ENCODE peak calls at places on chromosomes 13 and 19, in eight cellular contexts. One of them, this sample, is unnamed.

GRCh38 chr13:49893591-49893990 is 42.5 kb downstream of the SPRYD7 start:
- DNase-seq in activated CD4-positive, alpha-beta T cell treated with anti-CD3 and anti-CD28 coated beads, Interleukin-2, amount 10 ng/mL, durations not matched to agents 7 days and 5 days: no peak
- DNase-seq in NCI-H187 treated with DMSO at 0.1 percent for 48 hours: no peak
- DNase-seq in Caco-2: no peak
- DNase-seq in DMS53: no peak
- DNase-seq in NCI-H510A treated with DMSO at 0.1 percent for 48 hours: no peak
- DNase-seq in ovary: no peak
- DNase-seq in mucosa of gallbladder: no peak
- DNase-seq in this sample: no peak

GRCh38 chr13:103275708-103276107 is 209.5 kb upstream of the SLC10A2 start:
- DNase-seq in activated CD4-positive, alpha-beta T cell treated with anti-CD3 and anti-CD28 coated beads, Interleukin-2, amount 10 ng/mL, durations not matched to agents 7 days and 5 days: no peak
- DNase-seq in NCI-H187 treated with DMSO at 0.1 percent for 48 hours: no peak
- DNase-seq in Caco-2: no peak
- DNase-seq in DMS53: no peak
- DNase-seq in NCI-H510A treated with DMSO at 0.1 percent for 48 hours: no peak
- DNase-seq in ovary: no peak
- DNase-seq in mucosa of gallbladder: no peak
- DNase-seq in this sample: no peak

GRCh38 chr13:32370805-32371204 is 55.5 kb downstream of the BRCA2 start:
- DNase-seq in activated CD4-positive, alpha-beta T cell treated with anti-CD3 and anti-CD28 coated beads, Interleukin-2, amount 10 ng/mL, durations not matched to agents 7 days and 5 days: no peak
- DNase-seq in NCI-H187 treated with DMSO at 0.1 percent for 48 hours: no peak
- DNase-seq in Caco-2: no peak
- DNase-seq in DMS53: no peak
- DNase-seq in NCI-H510A treated with DMSO at 0.1 percent for 48 hours: no peak
- DNase-seq in ovary: no peak
- DNase-seq in mucosa of gallbladder: no peak
- DNase-seq in this sample: no peak

GRCh38 chr13:113992276-113993005 is 18.6 kb upstream of the C13orf46 start:
- DNase-seq in activated CD4-positive, alpha-beta T cell treated with anti-CD3 and anti-CD28 coated beads, Interleukin-2, amount 10 ng/mL, durations not matched to agents 7 days and 5 days: no peak
- DNase-seq in NCI-H187 treated with DMSO at 0.1 percent for 48 hours: no peak
- DNase-seq in Caco-2: no peak
- DNase-seq in DMS53: no peak
- DNase-seq in NCI-H510A treated with DMSO at 0.1 percent for 48 hours: no peak
- DNase-seq in ovary: no peak
- DNase-seq in mucosa of gallbladder: no peak
- DNase-seq in this sample: no peak

GRCh38 chr13:66207610-66208009 is 1022.5 kb downstream of the PCDH9 start:
- DNase-seq in activated CD4-positive, alpha-beta T cell treated with anti-CD3 and anti-CD28 coated beads, Interleukin-2, amount 10 ng/mL, durations not matched to agents 7 days and 5 days: no peak
- DNase-seq in NCI-H187 treated with DMSO at 0.1 percent for 48 hours: no peak
- DNase-seq in Caco-2: no peak
- DNase-seq in DMS53: no peak
- DNase-seq in NCI-H510A treated with DMSO at 0.1 percent for 48 hours: no peak
- DNase-seq in ovary: no peak
- DNase-seq in mucosa of gallbladder: no peak
- DNase-seq in this sample: no peak

GRCh38 chr13:20590568-20590967 is 23.6 kb downstream of the IFT88 start:
- DNase-seq in activated CD4-positive, alpha-beta T cell treated with anti-CD3 and anti-CD28 coated beads, Interleukin-2, amount 10 ng/mL, durations not matched to agents 7 days and 5 days: no peak
- DNase-seq in NCI-H187 treated with DMSO at 0.1 percent for 48 hours: no peak
- DNase-seq in Caco-2: no peak
- DNase-seq in DMS53: no peak
- DNase-seq in NCI-H510A treated with DMSO at 0.1 percent for 48 hours: no peak
- DNase-seq in ovary: no peak
- DNase-seq in mucosa of gallbladder: no peak
- DNase-seq in this sample: no peak

GRCh38 chr19:46716672-46717033 is 261 bp downstream of the PRKD2 start:
- DNase-seq in activated CD4-positive, alpha-beta T cell treated with anti-CD3 and anti-CD28 coated beads, Interleukin-2, amount 10 ng/mL, durations not matched to agents 7 days and 5 days: no peak
- DNase-seq in NCI-H187 treated with DMSO at 0.1 percent for 48 hours: no peak
- DNase-seq in Caco-2: peak
- DNase-seq in DMS53: no peak
- DNase-seq in NCI-H510A treated with DMSO at 0.1 percent for 48 hours: peak
- DNase-seq in ovary: no peak
- DNase-seq in mucosa of gallbladder: no peak
- DNase-seq in this sample: no peak

GRCh38 chr13:31116224-31116623 is 45.5 kb downstream of the HSPH1 start:
- DNase-seq in activated CD4-positive, alpha-beta T cell treated with anti-CD3 and anti-CD28 coated beads, Interleukin-2, amount 10 ng/mL, durations not matched to agents 7 days and 5 days: no peak
- DNase-seq in NCI-H187 treated with DMSO at 0.1 percent for 48 hours: no peak
- DNase-seq in Caco-2: no peak
- DNase-seq in DMS53: peak
- DNase-seq in NCI-H510A treated with DMSO at 0.1 percent for 48 hours: no peak
- DNase-seq in ovary: no peak
- DNase-seq in mucosa of gallbladder: no peak
- DNase-seq in this sample: no peak

GRCh38 chr19:34082289-34083077 is 89.8 kb upstream of the LSM14A start:
- DNase-seq in activated CD4-positive, alpha-beta T cell treated with anti-CD3 and anti-CD28 coated beads, Interleukin-2, amount 10 ng/mL, durations not matched to agents 7 days and 5 days: no peak
- DNase-seq in NCI-H187 treated with DMSO at 0.1 percent for 48 hours: no peak
- DNase-seq in Caco-2: peak
- DNase-seq in DMS53: no peak
- DNase-seq in NCI-H510A treated with DMSO at 0.1 percent for 48 hours: no peak
- DNase-seq in ovary: peak
- DNase-seq in mucosa of gallbladder: peak
- DNase-seq in this sample: no peak

GRCh38 chr19:10116085-10116865 is 3.4 kb downstream of the EIF3G start:
- DNase-seq in activated CD4-positive, alpha-beta T cell treated with anti-CD3 and anti-CD28 coated beads, Interleukin-2, amount 10 ng/mL, durations not matched to agents 7 days and 5 days: no peak
- DNase-seq in NCI-H187 treated with DMSO at 0.1 percent for 48 hours: no peak
- DNase-seq in Caco-2: no peak
- DNase-seq in DMS53: no peak
- DNase-seq in NCI-H510A treated with DMSO at 0.1 percent for 48 hours: no peak
- DNase-seq in ovary: no peak
- DNase-seq in mucosa of gallbladder: no peak
- DNase-seq in this sample: no peak

GRCh38 chr19:44643605-44644390 is at the start of gene PVR:
- DNase-seq in activated CD4-positive, alpha-beta T cell treated with anti-CD3 and anti-CD28 coated beads, Interleukin-2, amount 10 ng/mL, durations not matched to agents 7 days and 5 days: no peak
- DNase-seq in NCI-H187 treated with DMSO at 0.1 percent for 48 hours: no peak
- DNase-seq in Caco-2: peak
- DNase-seq in DMS53: peak
- DNase-seq in NCI-H510A treated with DMSO at 0.1 percent for 48 hours: peak
- DNase-seq in ovary: peak
- DNase-seq in mucosa of gallbladder: peak
- DNase-seq in this sample: peak

GRCh38 chr19:41327499-41328156 is 17.7 kb downstream of the CCDC97 start:
- DNase-seq in activated CD4-positive, alpha-beta T cell treated with anti-CD3 and anti-CD28 coated beads, Interleukin-2, amount 10 ng/mL, durations not matched to agents 7 days and 5 days: peak
- DNase-seq in NCI-H187 treated with DMSO at 0.1 percent for 48 hours: no peak
- DNase-seq in Caco-2: no peak
- DNase-seq in DMS53: peak
- DNase-seq in NCI-H510A treated with DMSO at 0.1 percent for 48 hours: peak
- DNase-seq in ovary: no peak
- DNase-seq in mucosa of gallbladder: peak
- DNase-seq in this sample: peak

GRCh38 chr19:48249502-48250014 is 6.2 kb downstream of the CARD8 start:
- DNase-seq in activated CD4-positive, alpha-beta T cell treated with anti-CD3 and anti-CD28 coated beads, Interleukin-2, amount 10 ng/mL, durations not matched to agents 7 days and 5 days: peak
- DNase-seq in NCI-H187 treated with DMSO at 0.1 percent for 48 hours: no peak
- DNase-seq in Caco-2: no peak
- DNase-seq in DMS53: no peak
- DNase-seq in NCI-H510A treated with DMSO at 0.1 percent for 48 hours: no peak
- DNase-seq in ovary: no peak
- DNase-seq in mucosa of gallbladder: peak
- DNase-seq in this sample: peak

GRCh38 chr19:10339380-10339960 is at the start of gene ICAM3:
- DNase-seq in activated CD4-positive, alpha-beta T cell treated with anti-CD3 and anti-CD28 coated beads, Interleukin-2, amount 10 ng/mL, durations not matched to agents 7 days and 5 days: peak
- DNase-seq in NCI-H187 treated with DMSO at 0.1 percent for 48 hours: no peak
- DNase-seq in Caco-2: no peak
- DNase-seq in DMS53: no peak
- DNase-seq in NCI-H510A treated with DMSO at 0.1 percent for 48 hours: no peak
- DNase-seq in ovary: no peak
- DNase-seq in mucosa of gallbladder: no peak
- DNase-seq in this sample: no peak

GRCh38 chr13:30346159-30346788 is 38.9 kb upstream of the KATNAL1 start:
- DNase-seq in activated CD4-positive, alpha-beta T cell treated with anti-CD3 and anti-CD28 coated beads, Interleukin-2, amount 10 ng/mL, durations not matched to agents 7 days and 5 days: peak
- DNase-seq in NCI-H187 treated with DMSO at 0.1 percent for 48 hours: no peak
- DNase-seq in Caco-2: no peak
- DNase-seq in DMS53: no peak
- DNase-seq in NCI-H510A treated with DMSO at 0.1 percent for 48 hours: no peak
- DNase-seq in ovary: no peak
- DNase-seq in mucosa of gallbladder: peak
- DNase-seq in this sample: peak